ENCODE peak calls at places on chromosomes 12 and 14, in nine cellular contexts. P is AG10803; X is RWPE1; Q is fibroblast of pulmonary artery; E is WTC11; R is K562; S is MM.1S; J is transverse colon; V is CD4-positive, alpha-beta T cell. B is an unnamed sample.

GRCh38 chr12:59041241-59042121 is 121.2 kb upstream of the LRIG3 start:
- DNase-seq in J (no peak), S (no peak), R (no peak), Q (peak), E (no peak), P (peak), V (no peak), X (peak), B (no peak)

GRCh38 chr12:99455350-99456037 is 192.1 kb upstream of the GARIN6 start:
- DNase-seq in J (no peak), V (no peak), S (peak), P (peak), X (no peak), R (no peak), Q (no peak), E (peak), B (no peak)

GRCh38 chr14:74691456-74691855 is 21.4 kb downstream of the AREL1 start:
- DNase-seq in R (no peak), J (no peak), S (no peak), E (no peak), Q (no peak), X (no peak), V (no peak), P (no peak), B (no peak)

GRCh38 chr14:65052832-65053231 is 49.5 kb downstream of the MAX start:
- DNase-seq in X (no peak), Q (no peak), J (no peak), R (no peak), P (no peak), E (no peak), S (no peak), V (no peak), B (no peak)

GRCh38 chr14:28406181-28406580 is 360.4 kb upstream of the FOXG1 start:
- DNase-seq in X (no peak), Q (peak), P (no peak), R (no peak), S (no peak), V (no peak), E (no peak), J (no peak), B (no peak)

GRCh38 chr12:9730011-9730410 is 2.9 kb downstream of the CLECL1 start:
- DNase-seq in J (no peak), Q (no peak), X (no peak), S (no peak), V (no peak), P (no peak), E (no peak), R (no peak), B (no peak)

GRCh38 chr14:22871200-22871961 is at the start of gene LRP10:
- DNase-seq in P (peak), S (peak), V (peak), R (peak), X (peak), Q (peak), E (peak), J (peak), B (peak)

GRCh38 chr12:1855241-1855640 is 34.9 kb downstream of the LRTM2 start:
- DNase-seq in S (peak), V (no peak), X (no peak), P (peak), Q (peak), J (no peak), R (no peak), E (no peak), B (no peak)

GRCh38 chr12:14779834-14780233 is 23.4 kb downstream of the WBP11 start:
- DNase-seq in R (no peak), E (no peak), S (no peak), P (no peak), V (no peak), J (no peak), Q (no peak), X (no peak), B (no peak)

GRCh38 chr12:53561590-53561953 is 54.3 kb upstream of the NPFF start:
- DNase-seq in J (no peak), X (peak), E (no peak), P (peak), Q (peak), V (no peak), R (no peak), S (no peak), B (no peak)

GRCh38 chr12:77720258-77720657 is 110.4 kb upstream of the NAV3 start:
- DNase-seq in E (no peak), R (no peak), P (no peak), J (no peak), X (no peak), Q (peak), V (no peak), S (no peak), B (no peak)

GRCh38 chr14:93903342-93904184 is 23.6 kb upstream of the FAM181A start:
- DNase-seq in V (no peak), Q (no peak), J (no peak), R (no peak), S (no peak), X (no peak), P (no peak), E (peak), B (no peak)

GRCh38 chr14:101495284-101495683 is 66.0 kb upstream of the DIO3 start:
- DNase-seq in E (no peak), R (no peak), X (no peak), Q (no peak), P (no peak), V (no peak), J (no peak), S (no peak), B (no peak)

GRCh38 chr12:65522956-65523857 is 244.7 kb downstream of the MSRB3 start:
- DNase-seq in R (no peak), Q (peak), S (no peak), J (no peak), V (no peak), E (no peak), X (no peak), P (peak), B (no peak)

GRCh38 chr14:65238456-65238855 is 136.1 kb upstream of the MAX start:
- DNase-seq in X (no peak), V (no peak), E (no peak), P (peak), S (no peak), J (no peak), R (no peak), Q (peak), B (no peak)

GRCh38 chr12:93376436-93377251 is 1.1 kb upstream of the NUDT4 start:
- DNase-seq in P (peak), X (no peak), S (no peak), J (peak), V (no peak), E (peak), Q (peak), R (no peak), B (no peak)

GRCh38 chr14:54001189-54001878 is 44.7 kb upstream of the BMP4 start:
- DNase-seq in E (peak), P (no peak), S (no peak), J (no peak), V (no peak), R (no peak), X (no peak), Q (no peak), B (no peak)

GRCh38 chr12:7645395-7646177 is 20.1 kb downstream of the APOBEC1 start:
- DNase-seq in E (peak), R (peak), X (peak), P (peak), S (peak), Q (peak), J (no peak), V (no peak), B (no peak)

GRCh38 chr12:113087193-113087592 is 30.7 kb downstream of the DTX1 start:
- DNase-seq in V (no peak), S (no peak), Q (no peak), R (no peak), E (no peak), X (no peak), J (no peak), P (no peak), B (no peak)

GRCh38 chr12:92640686-92641085 is 62.1 kb upstream of the PLEKHG7 start:
- DNase-seq in P (peak), Q (peak), S (no peak), V (no peak), X (no peak), J (no peak), R (no peak), E (no peak), B (no peak)

GRCh38 chr12:69904761-69905160 is 79.7 kb downstream of the MYRFL start:
- DNase-seq in P (peak), X (no peak), S (no peak), Q (peak), J (no peak), E (no peak), V (no peak), R (no peak), B (no peak)

GRCh38 chr14:76089151-76089550 is 62.6 kb upstream of the GPATCH2L start:
- DNase-seq in X (no peak), P (no peak), J (no peak), Q (no peak), S (no peak), V (no peak), R (no peak), E (no peak), B (no peak)

GRCh38 chr12:11902525-11902875 is 168.2 kb upstream of the BCL2L14 start:
- DNase-seq in P (no peak), V (no peak), R (no peak), J (no peak), X (no peak), Q (no peak), S (peak), E (no peak), B (no peak)
- TF ChIP-seq CTCF in P (no peak), V (no peak), R (no peak), J (no peak), X (no peak), Q (no peak), S (no peak), E (no peak), B (no peak)

GRCh38 chr12:90301734-90302133 is 593.1 kb upstream of the ATP2B1 start:
- DNase-seq in P (peak), R (no peak), Q (no peak), X (no peak), S (no peak), J (no peak), V (no peak), E (no peak), B (no peak)
- TF ChIP-seq CTCF in P (no peak), R (no peak), Q (no peak), X (no peak), S (no peak), J (no peak), V (no peak), E (no peak), B (no peak)

GRCh38 chr14:103072595-103073366 is 11.2 kb upstream of the LBHD2 start:
- DNase-seq in Q (no peak), V (no peak), R (no peak), S (no peak), J (no peak), E (no peak), P (no peak), X (peak), B (no peak)
- TF ChIP-seq CTCF in Q (no peak), V (no peak), R (no peak), S (no peak), J (no peak), E (no peak), P (no peak), X (no peak), B (no peak)

GRCh38 chr12:105696-106095 is 39.1 kb downstream of the IQSEC3 start:
- DNase-seq in Q (no peak), J (no peak), P (no peak), S (no peak), V (no peak), R (no peak), E (no peak), X (no peak), B (no peak)

GRCh38 chr12:103169-103981 is 36.8 kb downstream of the IQSEC3 start:
- DNase-seq in S (no peak), X (peak), Q (no peak), E (peak), P (no peak), R (peak), V (no peak), J (no peak), B (no peak)

GRCh38 chr12:104573-105081 is 38.1 kb downstream of the IQSEC3 start:
- DNase-seq in X (no peak), E (peak), J (peak), R (no peak), P (no peak), V (no peak), S (no peak), Q (no peak), B (no peak)

GRCh38 chr12:108594-108993 is 42.0 kb downstream of the IQSEC3 start:
- DNase-seq in S (no peak), Q (no peak), R (no peak), E (no peak), J (peak), X (no peak), V (no peak), P (no peak), B (no peak)

DNA sequence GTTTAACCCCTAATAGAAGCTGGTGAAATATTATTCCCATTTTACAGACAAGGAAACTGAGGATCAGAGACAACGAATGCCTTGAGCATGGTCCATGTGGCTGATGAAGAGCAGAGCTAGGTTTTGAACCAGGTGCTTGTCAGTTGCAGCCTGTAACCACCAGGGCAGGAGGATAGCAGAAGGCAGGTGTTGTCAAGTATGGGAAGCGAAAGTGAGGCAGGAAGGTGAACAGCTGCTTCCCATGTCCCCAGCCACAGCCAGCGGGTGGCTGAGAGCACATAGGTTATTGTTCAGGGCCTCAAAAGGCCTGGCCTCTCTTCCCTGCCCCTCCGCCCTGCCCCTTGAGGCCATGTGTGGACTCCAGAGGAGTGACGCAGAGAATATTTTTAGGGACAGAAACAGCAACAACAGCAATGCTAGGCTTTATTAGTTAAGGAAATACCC is 39.6 kb downstream of the IQSEC3 start:
- DNase-seq in J (peak), E (peak), R (peak), S (peak), X (no peak), V (no peak), Q (no peak), P (peak), B (no peak)
- TF ChIP-seq CTCF in J (no peak), E (no peak), R (peak), S (peak), X (no peak), V (no peak), Q (no peak), P (peak), B (no peak)

DNA sequence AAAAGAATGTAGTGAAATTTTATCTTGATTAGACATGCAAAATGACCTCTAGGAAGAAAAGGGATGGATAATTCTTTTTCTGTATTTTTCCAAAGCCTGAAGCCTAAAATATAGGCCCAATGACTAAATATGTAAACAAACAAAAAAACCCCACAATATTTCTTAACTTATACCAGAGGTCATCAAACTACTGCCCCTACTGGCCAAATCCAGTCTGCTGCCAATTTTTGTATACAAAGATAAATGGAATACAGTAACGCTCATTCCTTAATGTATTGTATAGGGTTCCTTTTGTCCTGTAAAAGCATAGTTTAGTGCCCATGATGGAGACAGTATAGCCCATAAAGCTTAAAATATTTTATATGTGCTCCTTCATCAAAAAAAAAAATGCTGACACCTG is 145.7 kb upstream of the ALG10 start:
- DNase-seq in P (no peak), V (no peak), J (no peak), X (no peak), E (no peak), S (no peak), R (no peak), Q (no peak), B (no peak)
- TF ChIP-seq CTCF in P (no peak), V (no peak), J (no peak), X (no peak), E (no peak), S (peak), R (peak), Q (no peak), B (no peak)

DNA sequence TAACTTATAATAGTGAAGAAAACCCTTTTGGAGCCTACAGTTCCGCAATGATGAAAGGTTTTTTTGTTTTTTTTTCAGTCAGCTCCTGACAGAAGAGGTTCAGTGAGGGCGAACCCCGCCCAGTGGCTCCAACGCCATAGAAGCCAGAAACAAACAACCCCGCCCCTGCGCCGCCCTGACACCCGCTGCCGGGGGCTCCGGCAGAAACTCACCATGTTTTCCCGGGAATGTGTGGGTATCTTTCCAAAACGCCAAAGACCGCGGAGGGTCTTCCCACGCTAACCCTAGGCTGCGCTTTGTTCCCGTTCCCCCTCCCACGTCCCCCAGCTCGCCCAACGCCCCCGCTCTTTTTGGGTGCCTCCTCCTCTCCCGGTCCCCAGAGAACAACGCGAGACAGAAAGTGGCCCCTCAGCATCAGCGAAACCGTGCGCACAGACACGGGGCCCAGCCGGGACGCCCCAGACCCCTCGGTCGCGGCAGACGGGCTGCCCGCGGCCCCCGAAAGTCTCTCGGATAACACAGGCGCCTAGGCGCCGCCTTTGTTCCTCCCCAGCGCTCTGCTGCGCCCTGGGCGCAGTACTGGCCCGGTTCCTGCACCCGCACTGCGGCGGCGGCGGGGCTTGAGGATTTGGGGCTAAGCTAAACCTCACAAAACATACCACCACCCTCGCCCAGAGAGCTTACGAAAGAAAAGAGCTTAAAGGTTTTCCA is 520 bp downstream of the TUBA1A start:
- DNase-seq in S (peak), P (peak), J (peak), E (peak), Q (peak), X (peak), V (peak), R (peak), B (peak)
- TF ChIP-seq CTCF in S (no peak), P (no peak), J (no peak), E (no peak), Q (no peak), X (no peak), V (no peak), R (no peak), B (no peak)

DNA sequence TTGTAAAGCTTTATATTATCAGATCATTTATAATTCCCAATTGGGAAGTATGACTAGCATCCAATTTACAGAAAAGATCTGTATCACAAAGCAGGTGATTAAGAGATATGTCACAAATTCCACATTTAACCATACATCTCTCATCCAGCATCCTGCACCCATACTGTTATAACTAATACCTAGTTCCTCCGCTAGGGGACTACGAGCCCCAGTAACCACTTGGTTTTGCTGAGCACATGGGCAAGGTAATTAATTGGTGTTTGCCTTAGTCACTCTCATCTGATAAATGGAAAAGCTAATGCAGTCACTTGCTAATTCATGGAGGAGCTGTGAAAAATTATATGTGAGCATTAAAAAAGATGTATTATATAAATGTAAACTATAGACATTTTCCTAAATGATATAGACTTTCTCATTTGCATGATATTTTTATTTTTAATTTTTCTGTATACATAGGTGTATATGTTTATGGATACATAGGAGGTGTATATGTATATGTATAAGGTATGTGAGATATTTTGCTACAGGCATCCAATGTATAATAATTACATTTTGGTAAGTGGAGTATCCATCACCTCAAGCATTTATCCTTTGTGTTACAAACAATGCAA is 1031.8 kb downstream of the GALC start:
- DNase-seq in S (peak), P (peak), V (no peak), X (peak), R (peak), E (peak), J (no peak), Q (peak), B (no peak)
- TF ChIP-seq CTCF in S (peak), P (peak), V (no peak), X (no peak), R (peak), E (peak), J (no peak), Q (peak), B (no peak)

GRCh38 chr12:4911316-4911994 is 1.8 kb downstream of the KCNA1 start:
- DNase-seq in E (peak), V (no peak), P (no peak), J (no peak), S (no peak), R (no peak), X (no peak), Q (no peak), B (no peak)

GRCh38 chr12:4910502-4911315 is 1.0 kb downstream of the KCNA1 start:
- DNase-seq in J (no peak), S (peak), P (peak), V (no peak), Q (no peak), X (no peak), E (peak), R (no peak), B (peak)

GRCh38 chr12:4909397-4909733 is 340 bp upstream of the KCNA1 start:
- DNase-seq in S (no peak), E (peak), V (no peak), X (no peak), P (no peak), R (no peak), J (no peak), Q (no peak), B (no peak)

GRCh38 chr12:4909734-4910501 is at the start of gene KCNA1:
- DNase-seq in R (no peak), X (no peak), J (no peak), S (no peak), E (peak), Q (no peak), V (no peak), P (peak), B (peak)

DNA sequence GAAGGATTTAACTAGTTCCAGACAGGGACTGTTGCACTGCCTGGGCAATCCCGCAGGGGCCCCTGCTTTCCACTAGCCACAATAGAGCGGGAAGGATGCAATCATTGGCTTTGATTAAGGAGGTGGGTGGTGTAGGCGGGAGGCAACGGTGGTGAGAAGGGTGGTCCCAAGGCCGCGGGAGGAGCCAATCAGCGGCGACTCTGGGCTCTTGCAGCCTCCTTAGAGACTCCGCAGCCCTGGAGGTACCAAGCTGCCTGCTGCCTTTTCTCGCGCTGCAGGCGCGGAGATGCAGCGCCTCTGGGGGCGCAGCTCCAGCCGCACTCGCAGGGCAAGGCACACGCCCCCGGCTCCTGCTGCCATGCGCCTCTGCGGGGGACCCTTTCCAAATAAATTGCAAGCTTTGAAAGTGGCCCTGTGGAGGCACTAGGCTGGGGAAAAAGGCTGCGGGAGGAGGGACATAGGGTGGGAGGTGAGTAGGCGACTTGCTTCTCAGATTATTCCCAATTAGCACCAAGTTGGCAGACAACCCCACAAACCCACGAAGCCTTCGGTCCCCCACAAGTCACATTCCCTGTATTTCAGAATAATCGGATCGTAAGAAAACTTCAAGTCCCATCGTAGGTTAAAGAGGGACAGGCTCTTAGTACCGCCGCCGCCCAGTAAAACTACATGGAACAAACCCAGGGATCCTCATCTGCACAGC is 860 bp upstream of the KCNA1 start:
- DNase-seq in V (no peak), Q (no peak), X (no peak), P (no peak), R (no peak), E (peak), S (no peak), J (no peak), B (no peak)
- TF ChIP-seq CTCF in V (no peak), Q (no peak), X (no peak), P (no peak), R (no peak), E (no peak), S (no peak), J (no peak), B (no peak)